ENCODE peak calls at places on chromosomes 1 and 21, in eight cellular contexts. C is uterus; H is foreskin fibroblast; D is cardiac fibroblast; M is fibroblast of mammary gland; A is CD8-positive, alpha-beta T cell; L is dorsolateral prefrontal cortex; I is esophagus squamous epithelium. O is an unnamed sample.

GRCh38 chr1:241823925-241824324 is 24.1 kb upstream of the EXO1 start:
- DNase-seq in C (no peak), H (no peak), D (no peak), M (no peak), A (no peak), L (no peak), I (no peak), O (no peak)

GRCh38 chr1:222582099-222582774 is 7.5 kb downstream of the TAF1A start:
- DNase-seq in C (no peak), H (peak), D (peak), M (peak), A (no peak), L (no peak), I (no peak), O (no peak)

GRCh38 chr1:205259361-205259832 is 31.7 kb downstream of the TMCC2 start:
- DNase-seq in C (no peak), H (peak), D (peak), M (peak), A (no peak), L (no peak), I (no peak), O (no peak)

GRCh38 chr1:197200468-197200899 is 54.0 kb upstream of the ASPM start:
- DNase-seq in C (no peak), H (peak), D (peak), M (peak), A (peak), L (no peak), I (no peak), O (peak)

GRCh38 chr1:216144661-216145450 is 278.4 kb downstream of the USH2A start:
- DNase-seq in C (no peak), H (no peak), D (no peak), M (no peak), A (no peak), L (no peak), I (no peak), O (no peak)

GRCh38 chr1:109892476-109893368 is 17.9 kb upstream of the CSF1 start:
- DNase-seq in C (no peak), H (no peak), D (no peak), M (no peak), A (no peak), L (no peak), I (no peak), O (no peak)

GRCh38 chr1:70194601-70195000 is 10.8 kb downstream of the LRRC40 start:
- DNase-seq in C (no peak), H (no peak), D (no peak), M (no peak), A (no peak), L (no peak), I (no peak), O (no peak)

GRCh38 chr1:161723459-161724149 is 2.3 kb downstream of the FCRLB start:
- DNase-seq in C (no peak), H (no peak), D (no peak), M (no peak), A (no peak), L (no peak), I (no peak), O (no peak)

GRCh38 chr1:172699695-172700094 is 40.8 kb downstream of the FASLG start:
- DNase-seq in C (no peak), H (no peak), D (no peak), M (no peak), A (no peak), L (no peak), I (no peak), O (no peak)

GRCh38 chr1:179550753-179551682 is 24.7 kb downstream of the NPHS2 start:
- DNase-seq in C (no peak), H (peak), D (peak), M (peak), A (no peak), L (no peak), I (no peak), O (peak)

GRCh38 chr1:229377429-229377828 is 34.6 kb upstream of the CCSAP start:
- DNase-seq in C (no peak), H (no peak), D (no peak), M (no peak), A (no peak), L (no peak), I (no peak), O (no peak)

GRCh38 chr1:94698341-94698740 is 121.8 kb upstream of the SLC44A3 start:
- DNase-seq in C (no peak), H (peak), D (no peak), M (peak), A (no peak), L (no peak), I (no peak), O (peak)

GRCh38 chr1:30450818-30451233 is 272.6 kb downstream of the MATN1 start:
- DNase-seq in C (no peak), H (no peak), D (no peak), M (no peak), A (no peak), L (no peak), I (no peak), O (no peak)

GRCh38 chr1:76023669-76024407 is 50.7 kb upstream of the ST6GALNAC3 start:
- DNase-seq in C (no peak), H (no peak), D (no peak), M (no peak), A (no peak), L (no peak), I (no peak), O (peak)

GRCh38 chr1:152533327-152533938 is 19.2 kb downstream of the CRCT1 start:
- DNase-seq in C (no peak), H (no peak), D (peak), M (peak), A (no peak), L (no peak), I (no peak), O (peak)

GRCh38 chr1:25743164-25744139 is 56.5 kb upstream of the SELENON start:
- DNase-seq in C (peak), H (peak), D (peak), M (peak), A (no peak), L (peak), I (peak), O (peak)

GRCh38 chr21:34545079-34545884 is 33.3 kb upstream of the KCNE1 start:
- DNase-seq in C (no peak), H (peak), D (peak), M (peak), A (no peak), L (peak), I (no peak), O (peak)

GRCh38 chr21:29979043-29979442 is 39.2 kb upstream of the GRIK1 start:
- DNase-seq in C (no peak), H (no peak), D (no peak), M (no peak), A (no peak), L (no peak), I (no peak), O (no peak)

GRCh38 chr1:93839756-93840155 is 39.2 kb downstream of the DNTTIP2 start:
- DNase-seq in C (no peak), H (peak), D (no peak), M (peak), A (no peak), L (no peak), I (no peak), O (no peak)

GRCh38 chr21:45983981-45984551 is 2.5 kb downstream of the COL6A1 start:
- DNase-seq in C (peak), H (peak), D (no peak), M (peak), A (peak), L (no peak), I (no peak), O (no peak)

GRCh38 chr21:25934771-25935224 is 200.0 kb downstream of the GABPA start:
- DNase-seq in C (peak), H (peak), D (peak), M (peak), A (no peak), L (no peak), I (no peak), O (peak)

GRCh38 chr21:31710586-31710985 is 21.3 kb downstream of the SCAF4 start:
- DNase-seq in C (no peak), H (peak), D (peak), M (peak), A (no peak), L (no peak), I (no peak), O (peak)

GRCh38 chr1:33886452-33886851 is 22.6 kb downstream of the HMGB4 start:
- DNase-seq in C (no peak), H (no peak), D (no peak), M (no peak), A (no peak), L (no peak), I (no peak), O (no peak)

GRCh38 chr1:54559771-54560231 is 11.8 kb downstream of the ACOT11 start:
- DNase-seq in C (no peak), H (no peak), D (no peak), M (no peak), A (no peak), L (no peak), I (no peak), O (no peak)

GRCh38 chr1:64453695-64454094 is 16.2 kb upstream of the CACHD1 start:
- DNase-seq in C (no peak), H (no peak), D (no peak), M (no peak), A (no peak), L (no peak), I (no peak), O (no peak)

GRCh38 chr1:155254228-155254713 is 1.0 kb downstream of the ENTREP3 start:
- DNase-seq in C (no peak), H (peak), D (no peak), M (no peak), A (no peak), L (no peak), I (no peak), O (no peak)

GRCh38 chr1:224632381-224632871 is 16.3 kb downstream of the CNIH3 start:
- DNase-seq in C (peak), H (peak), D (peak), M (peak), A (no peak), L (no peak), I (no peak), O (peak)
- TF ChIP-seq CTCF in C (no peak), H (no peak), D (no peak), M (no peak), A (no peak), L (no peak), I (no peak), O (no peak)

GRCh38 chr1:1778827-1779675 is 781 bp upstream of the NADK start:
- DNase-seq in C (peak), H (peak), D (no peak), M (no peak), A (peak), L (no peak), I (peak), O (no peak)
- TF ChIP-seq CTCF in C (no peak), H (no peak), D (no peak), M (no peak), A (peak), L (no peak), I (peak), O (no peak)

DNA sequence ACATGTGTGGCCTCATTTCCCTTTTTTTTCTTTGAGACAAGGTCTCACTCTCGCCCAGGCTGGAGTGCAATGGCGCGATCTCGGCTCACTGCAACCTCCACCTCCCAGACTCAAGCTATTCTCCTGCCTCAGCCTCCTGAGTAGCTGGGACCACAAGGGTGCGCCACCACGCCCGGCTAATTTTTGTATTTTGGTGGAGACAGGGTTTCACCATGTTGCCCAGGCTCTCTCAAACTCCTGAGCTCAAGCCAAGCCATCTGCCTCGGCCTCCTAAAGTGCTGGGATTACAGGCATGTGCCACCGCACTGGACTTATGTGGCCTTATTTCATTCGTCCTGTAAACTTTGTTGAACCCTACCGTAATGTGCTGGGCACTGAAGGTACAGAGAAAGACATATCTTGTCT is 569 bp upstream of the WARS2 start:
- DNase-seq in C (peak), H (peak), D (peak), M (peak), A (peak), L (no peak), I (no peak), O (no peak)
- TF ChIP-seq CTCF in C (no peak), H (peak), D (peak), M (peak), A (no peak), L (no peak), I (peak), O (peak)

GRCh38 chr1:36905941-36906340 is 128.4 kb downstream of the GRIK3 start:
- DNase-seq in C (no peak), H (no peak), D (no peak), M (no peak), A (no peak), L (no peak), I (no peak), O (no peak)
- TF ChIP-seq CTCF in C (no peak), H (no peak), D (no peak), M (no peak), A (no peak), L (no peak), I (no peak), O (no peak)

DNA sequence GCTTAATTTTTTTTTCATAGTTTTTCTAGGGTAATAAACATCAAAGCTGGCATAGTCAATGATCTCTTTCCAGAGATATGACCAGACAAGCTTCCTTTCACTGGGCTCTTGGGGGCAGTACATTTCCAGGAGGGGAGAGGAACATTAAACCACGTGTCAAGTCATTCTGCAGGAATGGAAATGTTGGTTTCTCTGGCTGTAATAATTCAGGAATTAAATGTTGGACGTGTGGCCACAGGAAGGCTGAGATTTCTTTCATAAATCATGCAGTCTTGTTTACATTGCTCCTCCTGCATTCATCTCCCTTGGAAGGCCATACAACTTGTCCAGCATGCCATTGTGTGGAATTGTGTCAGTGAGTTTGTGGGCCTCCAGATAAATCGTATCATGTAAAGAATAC is 259.2 kb downstream of the ADGRL2 start:
- DNase-seq in C (no peak), H (peak), D (no peak), M (no peak), A (no peak), L (no peak), I (no peak), O (peak)
- TF ChIP-seq CTCF in C (no peak), H (no peak), D (no peak), M (no peak), A (no peak), L (no peak), I (no peak), O (no peak)

GRCh38 chr1:27615346-27616004 is 11.5 kb upstream of the AHDC1 start:
- DNase-seq in C (no peak), H (no peak), D (no peak), M (no peak), A (peak), L (no peak), I (no peak), O (no peak)

GRCh38 chr1:27614625-27615344 is 10.8 kb upstream of the AHDC1 start:
- DNase-seq in C (no peak), H (no peak), D (no peak), M (no peak), A (peak), L (no peak), I (no peak), O (no peak)

GRCh38 chr1:27617420-27617819 is 13.5 kb upstream of the AHDC1 start:
- DNase-seq in C (no peak), H (no peak), D (no peak), M (no peak), A (no peak), L (no peak), I (no peak), O (no peak)

GRCh38 chr1:27618341-27619067 is 14.6 kb upstream of the AHDC1 start:
- DNase-seq in C (no peak), H (no peak), D (no peak), M (no peak), A (peak), L (no peak), I (no peak), O (no peak)

GRCh38 chr1:27616441-27616840 is 12.5 kb upstream of the AHDC1 start:
- DNase-seq in C (no peak), H (no peak), D (no peak), M (no peak), A (no peak), L (no peak), I (no peak), O (no peak)
- TF ChIP-seq CTCF in C (no peak), H (peak), D (peak), M (peak), A (no peak), L (no peak), I (no peak), O (no peak)

DNA sequence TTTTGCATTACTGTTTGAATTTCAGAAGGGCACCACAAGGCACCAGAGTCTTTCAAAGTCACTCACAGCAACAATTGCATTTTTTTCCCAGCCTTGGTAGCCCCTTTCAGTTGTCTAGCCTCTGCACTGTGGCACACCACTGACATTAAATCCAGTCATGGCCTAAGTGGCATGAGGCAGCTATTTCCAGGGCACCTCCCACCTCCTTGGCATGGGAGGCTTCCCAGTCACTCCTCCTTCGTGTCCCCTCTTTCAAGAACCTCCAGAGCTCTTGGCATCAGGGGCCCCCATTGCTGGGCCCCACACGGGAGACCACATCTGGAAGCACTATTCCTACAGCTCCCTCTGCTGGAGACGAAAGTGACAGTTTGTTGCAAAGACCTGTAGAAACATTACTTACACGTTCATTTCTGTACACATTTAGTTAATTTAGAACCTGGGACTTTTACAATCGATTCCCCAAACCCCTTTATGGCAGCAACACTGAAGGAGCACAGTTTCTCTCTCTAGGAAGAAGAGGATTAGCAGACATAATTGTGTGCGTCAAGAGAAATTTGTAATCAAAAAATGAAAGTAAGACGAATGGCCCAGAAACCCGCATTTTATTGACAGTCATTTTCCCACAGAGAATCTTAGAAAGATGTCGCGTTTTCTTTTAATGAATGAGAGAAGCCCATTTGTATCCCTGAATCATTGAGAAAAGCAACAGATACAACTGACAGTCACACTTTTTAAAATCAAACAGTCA is 5.7 kb upstream of the CHD5 start:
- DNase-seq in C (no peak), H (peak), D (peak), M (peak), A (no peak), L (no peak), I (no peak), O (peak)
- TF ChIP-seq CTCF in C (no peak), H (peak), D (peak), M (peak), A (peak), L (peak), I (peak), O (peak)

GRCh38 chr1:184146202-184146601 is 94.7 kb downstream of the TSEN15 start:
- DNase-seq in C (no peak), H (no peak), D (no peak), M (no peak), A (no peak), L (no peak), I (no peak), O (no peak)

GRCh38 chr1:184145083-184145482 is 93.6 kb downstream of the TSEN15 start:
- DNase-seq in C (no peak), H (no peak), D (no peak), M (no peak), A (no peak), L (no peak), I (no peak), O (no peak)

GRCh38 chr1:184141481-184141880 is 90.0 kb downstream of the TSEN15 start:
- DNase-seq in C (no peak), H (no peak), D (no peak), M (no peak), A (no peak), L (no peak), I (no peak), O (no peak)

GRCh38 chr1:184143449-184143848 is 91.9 kb downstream of the TSEN15 start:
- DNase-seq in C (no peak), H (peak), D (peak), M (peak), A (no peak), L (no peak), I (no peak), O (no peak)
- TF ChIP-seq CTCF in C (no peak), H (peak), D (no peak), M (no peak), A (no peak), L (no peak), I (no peak), O (no peak)

GRCh38 chr1:209686319-209686718 is 11.1 kb downstream of the G0S2 start:
- DNase-seq in C (no peak), H (no peak), D (no peak), M (no peak), A (no peak), L (no peak), I (no peak), O (no peak)

GRCh38 chr1:209688746-209689234 is 13.6 kb downstream of the G0S2 start:
- DNase-seq in C (no peak), H (no peak), D (peak), M (peak), A (no peak), L (no peak), I (no peak), O (peak)

GRCh38 chr1:209692296-209692695 is 12.3 kb upstream of the HSD11B1 start:
- DNase-seq in C (no peak), H (no peak), D (no peak), M (no peak), A (no peak), L (no peak), I (no peak), O (no peak)

GRCh38 chr1:209692745-209693504 is 11.7 kb upstream of the HSD11B1 start:
- DNase-seq in C (peak), H (peak), D (peak), M (peak), A (peak), L (peak), I (peak), O (peak)

GRCh38 chr1:209689484-209689883 is 14.3 kb downstream of the G0S2 start:
- DNase-seq in C (no peak), H (no peak), D (peak), M (no peak), A (no peak), L (no peak), I (no peak), O (no peak)
- TF ChIP-seq CTCF in C (no peak), H (no peak), D (no peak), M (no peak), A (no peak), L (no peak), I (no peak), O (no peak)

DNA sequence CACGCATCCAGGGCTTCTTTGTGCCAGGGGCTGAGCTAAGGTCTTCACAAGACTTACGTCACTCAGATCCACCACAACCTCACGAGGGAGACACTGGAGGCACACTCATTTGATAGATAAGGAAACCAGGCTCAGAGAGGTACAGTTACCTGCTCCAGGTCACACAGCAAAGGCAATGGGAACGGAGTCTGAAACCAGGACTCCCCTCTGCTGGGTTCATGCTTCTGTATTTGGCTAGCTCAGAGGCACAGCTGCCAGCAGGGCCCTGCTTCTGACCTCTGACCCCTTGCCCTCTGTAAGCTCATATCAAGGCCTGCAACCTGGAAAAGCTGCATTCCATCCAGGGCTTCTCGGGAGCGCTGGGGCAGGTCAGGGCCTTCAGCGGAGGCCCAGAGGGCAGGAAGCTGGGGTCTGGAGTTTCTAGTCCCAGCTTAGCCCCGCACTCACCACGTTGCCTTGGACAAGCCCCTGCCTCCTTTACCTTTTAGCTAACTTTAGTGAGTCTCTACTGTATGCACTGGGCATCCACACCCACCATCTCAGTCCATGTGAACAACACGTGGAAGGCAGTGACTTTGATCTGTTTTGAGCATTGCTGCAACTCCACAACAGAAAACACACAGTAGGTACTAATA is 34.6 kb downstream of the HSPG2 start:
- DNase-seq in C (no peak), H (no peak), D (no peak), M (no peak), A (no peak), L (no peak), I (no peak), O (no peak)
- TF ChIP-seq CTCF in C (no peak), H (no peak), D (no peak), M (no peak), A (no peak), L (no peak), I (no peak), O (no peak)